ENCODE peak calls at places on chromosome 11, in eight cellular contexts. P is GM23248, B is HCT116, I is GM23338, G is PC-3, Z is MM.1S, A is PC-9, J is OCI-LY7. W is an unnamed sample.

GRCh38 chr11:87306260-87306861 is 268.6 kb downstream of the TMEM135 start:
- DNase-seq in A (no peak), P (no peak), G (no peak), Z (peak; percentile 50), I (no peak), B (no peak), J (peak; percentile 60), W (peak; percentile 77)

GRCh38 chr11:125253795-125254525 is 89.4 kb downstream of the PKNOX2 start:
- DNase-seq in B (no peak), G (no peak), I (no peak), A (no peak), P (no peak), Z (no peak), J (no peak), W (no peak)

GRCh38 chr11:82631722-82632630 is 101.7 kb downstream of the FAM181B start:
- DNase-seq in A (no peak), I (no peak), J (no peak), B (no peak), G (peak; percentile 26), Z (no peak), P (peak; percentile 1), W (no peak)

GRCh38 chr11:33747969-33748368 is 11.7 kb upstream of the CD59 start:
- DNase-seq in B (no peak), I (no peak), J (no peak), G (no peak), P (no peak), Z (no peak), A (no peak), W (no peak)

GRCh38 chr11:78030429-78031325 is 7.6 kb upstream of the KCTD14 start:
- DNase-seq in Z (no peak), G (peak; percentile 85), P (peak; percentile 41), I (peak; percentile 27), B (no peak), A (peak; percentile 92), J (no peak), W (no peak)

GRCh38 chr11:104165014-104165413 is 1.1 kb upstream of the PDGFD start:
- DNase-seq in G (no peak), I (peak; percentile 6), A (no peak), Z (no peak), J (no peak), B (no peak), P (no peak), W (no peak)

GRCh38 chr11:123357990-123358827 is 71.9 kb upstream of the GRAMD1B start:
- DNase-seq in B (no peak), G (peak; percentile 38), Z (peak; percentile 10), A (no peak), J (no peak), P (peak; percentile 54), I (peak; percentile 64), W (no peak)

GRCh38 chr11:15276616-15277015 is 161.9 kb downstream of the INSC start:
- DNase-seq in P (peak; percentile 9), I (peak; percentile 52), J (no peak), A (no peak), G (no peak), Z (no peak), B (peak; percentile 4), W (peak; percentile 65)

GRCh38 chr11:7537260-7537659 is 23.5 kb downstream of the PPFIBP2 start:
- DNase-seq in I (no peak), G (no peak), J (no peak), P (no peak), Z (no peak), B (no peak), A (no peak), W (no peak)

GRCh38 chr11:77073328-77074001 is 6.7 kb downstream of the CAPN5 start:
- DNase-seq in P (peak; percentile 99), B (peak; percentile 36), A (peak; percentile 75), I (no peak), Z (no peak), J (no peak), G (peak; percentile 75), W (no peak)

GRCh38 chr11:66976048-66976467 is 954 bp downstream of the C11orf86 start:
- DNase-seq in B (no peak), A (peak; percentile 41), Z (no peak), J (peak; percentile 29), P (no peak), I (peak; percentile 83), G (peak; percentile 55), W (peak; percentile 68)

GRCh38 chr11:122690801-122691649 is 35.5 kb downstream of the UBASH3B start:
- DNase-seq in I (peak; percentile 35), Z (no peak), B (no peak), J (peak; percentile 75), G (no peak), P (peak; percentile 69), A (no peak), W (no peak)

GRCh38 chr11:122758361-122758760 is 79.9 kb upstream of the CRTAM start:
- DNase-seq in Z (no peak), I (no peak), J (no peak), G (no peak), P (no peak), B (no peak), A (no peak), W (no peak)

GRCh38 chr11:128399186-128399585 is 188.2 kb downstream of the ETS1 start:
- DNase-seq in A (no peak), I (no peak), J (peak; percentile 45), B (no peak), Z (no peak), G (peak; percentile 66), P (peak; percentile 81), W (peak; percentile 57)

GRCh38 chr11:22778642-22779041 is 51.0 kb downstream of the SVIP start:
- DNase-seq in Z (peak; percentile 22), J (no peak), P (no peak), I (peak; percentile 18), B (no peak), A (no peak), G (no peak), W (no peak)

GRCh38 chr11:8097062-8097814 is 16.2 kb downstream of the TUB start:
- DNase-seq in I (no peak), G (no peak), P (peak; percentile 42), A (no peak), J (no peak), Z (no peak), B (no peak), W (no peak)

GRCh38 chr11:116488836-116489389 is 283.9 kb downstream of the BUD13 start:
- DNase-seq in A (no peak), J (no peak), P (no peak), Z (no peak), B (no peak), I (no peak), G (no peak), W (no peak)

GRCh38 chr11:862704-863388 is 20.2 kb downstream of the TSPAN4 start:
- DNase-seq in G (no peak), B (no peak), J (no peak), A (no peak), I (no peak), P (no peak), Z (no peak), W (no peak)
- H3K4me3 ChIP-seq in G (no peak overlapping the region), B (no peak overlapping the region), J (no peak overlapping the region), A (no peak overlapping the region), I (peak overlapping the region; percentile 34), P (no peak overlapping the region), Z (no peak overlapping the region), W (no peak overlapping the region)

DNA sequence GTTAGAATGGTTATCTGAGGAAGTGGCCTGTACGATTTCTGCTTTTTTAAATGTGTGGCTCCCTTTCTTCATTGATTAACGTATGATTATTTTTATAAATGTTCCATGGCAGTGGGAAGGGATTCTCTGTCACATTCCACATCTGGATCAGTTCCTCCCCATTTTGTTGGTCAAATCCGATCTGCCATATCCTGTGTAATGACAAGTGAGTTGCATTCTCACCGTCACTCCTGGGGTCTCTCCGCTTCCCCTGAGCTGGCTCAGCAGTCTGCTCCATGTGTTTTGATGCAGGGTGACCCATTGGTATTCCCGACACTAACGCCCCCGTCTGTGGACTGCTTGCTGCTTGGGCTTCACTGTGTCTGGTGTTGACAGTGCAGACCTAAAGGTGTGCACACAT is 20.4 kb downstream of the NEAT1 start:
- DNase-seq in Z (no peak), G (peak; percentile 2), A (no peak), P (peak; percentile 59), J (no peak), I (no peak), B (no peak), W (peak; percentile 44)
- H3K27ac ChIP-seq in Z (peak overlapping the region; percentile 31), G (no peak overlapping the region), A (peak overlapping the region; percentile 64), P (peak overlapping the region; percentile 100), J (peak overlapping the region; percentile 93), I (peak overlapping the region; percentile 39), B (no peak overlapping the region), W (peak overlapping the region; percentile 90)

GRCh38 chr11:13094930-13095687 is 86.0 kb downstream of the RASSF10 start:
- DNase-seq in A (no peak), J (no peak), P (no peak), Z (no peak), G (peak; percentile 48), B (no peak), I (no peak), W (no peak)
- H3K9me2 ChIP-seq in A (no peaks in the 10 kb centered on the region), J (no peaks in the 10 kb centered on the region), P (no peaks in the 10 kb centered on the region), Z (peaks cover 3% of the 10 kb centered on the region), G (no peaks in the 10 kb centered on the region), B (no peaks in the 10 kb centered on the region), I (peaks cover 7% of the 10 kb centered on the region), W (no peaks in the 10 kb centered on the region)

GRCh38 chr11:118912742-118913410 is 12.8 kb downstream of the BCL9L start:
- DNase-seq in G (peak; percentile 43), I (no peak), P (peak; percentile 64), Z (no peak), A (no peak), B (no peak), J (no peak), W (no peak)
- H3K4me3 ChIP-seq in G (peak overlapping the region; percentile 55), I (peak overlapping the region; percentile 55), P (peak overlapping the region; percentile 72), Z (no peak overlapping the region), A (peak overlapping the region; percentile 39), B (peak overlapping the region; percentile 58), J (peak overlapping the region; percentile 38), W (no peak overlapping the region)

DNA sequence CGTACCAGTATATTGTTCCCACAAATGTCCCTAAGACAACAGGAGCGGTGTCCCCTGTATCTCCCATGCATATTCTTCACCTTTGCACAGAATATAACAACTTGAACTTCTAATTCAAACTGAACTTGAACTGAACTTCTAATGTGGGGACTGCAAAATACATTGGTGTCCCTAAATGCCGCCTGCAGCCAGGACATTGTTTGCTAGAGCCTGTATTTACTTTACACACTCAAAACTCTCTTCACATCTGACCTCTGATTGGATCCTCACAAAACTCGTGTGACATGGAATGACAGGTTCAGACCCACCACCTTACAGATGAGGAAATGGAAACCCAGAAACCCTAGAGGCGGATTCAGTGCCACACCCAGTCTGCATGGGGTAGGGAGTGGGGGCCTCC is 6.4 kb downstream of the CPT1A start:
- DNase-seq in J (no peak), Z (no peak), A (no peak), G (no peak), P (no peak), B (no peak), I (no peak), W (no peak)
- H3K27ac ChIP-seq in J (no peak overlapping the region), Z (no peak overlapping the region), A (no peak overlapping the region), G (no peak overlapping the region), P (no peak overlapping the region), B (no peak overlapping the region), I (no peak overlapping the region), W (no peak overlapping the region)

DNA sequence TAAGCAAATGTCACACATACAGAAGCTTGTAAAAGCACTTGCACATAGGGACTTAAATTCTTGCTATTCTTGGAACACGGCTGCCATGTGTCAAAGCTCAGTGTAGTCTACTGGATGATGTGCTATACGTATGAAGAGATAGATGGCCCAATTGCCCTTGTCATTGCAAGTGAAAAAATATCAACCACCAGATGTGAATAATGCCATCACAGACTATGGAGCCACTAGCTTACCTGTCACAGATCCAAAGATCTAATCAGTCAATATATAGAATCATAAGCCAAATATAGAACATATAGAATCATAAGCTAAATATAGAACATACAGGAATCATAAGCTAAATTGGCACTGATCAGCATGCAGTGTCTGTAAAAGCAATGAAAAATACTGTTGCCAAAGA is 1656.8 kb upstream of the RAG2 start:
- DNase-seq in A (no peak), P (no peak), Z (no peak), I (no peak), B (no peak), G (no peak), J (no peak), W (no peak)
- H3K9me2 ChIP-seq in A (no peaks in the 10 kb centered on the region), P (no peaks in the 10 kb centered on the region), Z (no peaks in the 10 kb centered on the region), I (no peaks in the 10 kb centered on the region), B (no peaks in the 10 kb centered on the region), G (no peaks in the 10 kb centered on the region), J (no peaks in the 10 kb centered on the region), W (no peaks in the 10 kb centered on the region)

W was measured in Karpas-422.